ENCODE peak calls at places on chromosomes 13 and 19, in four cellular contexts. U is NCI-H1694 treated with DMSO at 0.1 percent for 48 hours; P is Calu3; K is activated naive CD8-positive, alpha-beta T cell treated with anti-CD3 and anti-CD28 coated beads, Interleukin-2, amount 50 U/mL, for 24 hours. M is an unnamed sample.

GRCh38 chr13:28636078-28636477 is 22.9 kb upstream of the POMP start:
- DNase-seq in P (no peak), K (no peak), U (no peak), M (no peak)

GRCh38 chr19:54191671-54192453 is 754 bp downstream of the TSEN34 start:
- DNase-seq in P (no peak), K (no peak), U (no peak), M (no peak)

GRCh38 chr13:37074703-37075102 is 15.2 kb upstream of the SUPT20H start:
- DNase-seq in U (peak; percentile 36), P (no peak), K (no peak), M (peak; percentile 45)

GRCh38 chr19:30742981-30743380 is 370.8 kb downstream of the ZNF536 start:
- DNase-seq in P (no peak), K (no peak), U (no peak), M (no peak)

GRCh38 chr19:10260141-10260584 is 8.1 kb downstream of the MRPL4 start:
- DNase-seq in K (peak; percentile 69), U (no peak), P (peak; percentile 67), M (no peak)

GRCh38 chr13:28035146-28035782 is 46.8 kb upstream of the URAD start:
- DNase-seq in K (no peak), U (no peak), P (peak; percentile 14), M (no peak)

GRCh38 chr19:18879579-18880373 is 16.2 kb downstream of the CERS1 start:
- DNase-seq in U (no peak), P (peak; percentile 34), K (peak; percentile 40), M (no peak)

GRCh38 chr19:8571006-8571411 is 6.2 kb downstream of the MYO1F start:
- DNase-seq in P (peak; percentile 6), K (peak; percentile 35), U (no peak), M (no peak)

GRCh38 chr19:8695501-8695900 is 3.1 kb downstream of the ACTL9 start:
- DNase-seq in U (no peak), K (no peak), P (no peak), M (no peak)

GRCh38 chr19:9187191-9187590 is 8.4 kb downstream of the OR7D2 start:
- DNase-seq in K (no peak), P (no peak), U (no peak), M (no peak)

GRCh38 chr19:34325961-34326360 is 39.0 kb upstream of the GPI start:
- DNase-seq in U (no peak), P (no peak), K (no peak), M (no peak)

GRCh38 chr19:6070179-6071102 is 39.9 kb downstream of the RFX2 start:
- DNase-seq in K (no peak), P (no peak), U (no peak), M (no peak)

GRCh38 chr13:75650991-75651390 is 14.9 kb downstream of the LMO7 start:
- DNase-seq in U (no peak), P (no peak), K (no peak), M (no peak)

GRCh38 chr13:24022568-24022967 is 125.3 kb upstream of the C1QTNF9B start:
- DNase-seq in K (no peak), P (no peak), U (no peak), M (no peak)

GRCh38 chr13:30312859-30313258 is 5.5 kb upstream of the KATNAL1 start:
- DNase-seq in K (no peak), U (no peak), P (no peak), M (no peak)

GRCh38 chr19:47035127-47035494 is 13.3 kb downstream of the TMEM160 start:
- DNase-seq in K (peak; percentile 23), P (no peak), U (no peak), M (no peak)

GRCh38 chr19:3801412-3802096 is 15.4 kb upstream of the MATK start:
- DNase-seq in K (peak; percentile 66), U (peak; percentile 8), P (no peak), M (no peak)

GRCh38 chr19:3065675-3066357 is 3.5 kb upstream of the TLE5 start:
- DNase-seq in P (no peak), K (no peak), U (no peak), M (no peak)

GRCh38 chr13:30870049-30870884 is 35.8 kb upstream of the MEDAG start:
- DNase-seq in K (peak; percentile 26), P (peak; percentile 21), U (no peak), M (peak; percentile 60)

GRCh38 chr19:14119644-14120496 is 2.3 kb upstream of the PRKACA start:
- DNase-seq in P (no peak), K (no peak), U (no peak), M (no peak)

GRCh38 chr19:4638330-4638729 is 986 bp upstream of the TNFAIP8L1 start:
- DNase-seq in P (no peak), K (peak; percentile 20), U (no peak), M (no peak)

GRCh38 chr19:49071860-49072547 is 495 bp downstream of the KCNA7 start:
- DNase-seq in K (peak; percentile 33), U (no peak), P (no peak), M (no peak)

GRCh38 chr19:2627319-2627829 is 75.1 kb downstream of the GNG7 start:
- DNase-seq in P (peak; percentile 69), U (no peak), K (peak; percentile 50), M (no peak)

GRCh38 chr19:35959040-35959967 is 23.1 kb downstream of the LRFN3 start:
- DNase-seq in P (no peak), U (no peak), K (peak; percentile 70), M (no peak)

GRCh38 chr19:10230155-10230903 is 802 bp downstream of the S1PR2 start:
- DNase-seq in K (peak; percentile 64), U (no peak), P (peak; percentile 15), M (no peak)

M was measured in NCI-H446.